ENCODE peak calls at places on chromosomes 7 and 10, in six cellular contexts. D is foreskin fibroblast, W is NCI-H345, R is T-helper 2 cell, B is right cardiac atrium, U is amniotic epithelial cell. Z is an unnamed sample.

GRCh38 chr7:13821152-13821787 is 168.2 kb downstream of the ETV1 start:
- DNase-seq in W (no peak), U (no peak), R (no peak), B (no peak), D (peak), Z (no peak)

GRCh38 chr10:32000937-32001336 is 55.3 kb downstream of the KIF5B start:
- DNase-seq in U (peak), R (no peak), D (peak), B (no peak), W (no peak), Z (no peak)

GRCh38 chr10:13732485-13732884 is 145.7 kb downstream of the PRPF18 start:
- DNase-seq in D (no peak), U (no peak), B (no peak), W (peak), R (no peak), Z (no peak)

GRCh38 chr7:46909601-46910051 is 672.3 kb downstream of the TNS3 start:
- DNase-seq in D (peak), R (no peak), U (peak), W (no peak), B (no peak), Z (no peak)

GRCh38 chr10:97726636-97727178 is 10.2 kb upstream of the ZFYVE27 start:
- DNase-seq in D (peak), B (no peak), U (peak), R (no peak), W (no peak), Z (no peak)

GRCh38 chr10:121442086-121442485 is 156.2 kb downstream of the FGFR2 start:
- DNase-seq in D (no peak), U (no peak), B (no peak), W (no peak), R (no peak), Z (no peak)

GRCh38 chr7:37218956-37219355 is 229.7 kb downstream of the ELMO1 start:
- DNase-seq in D (no peak), B (peak), W (no peak), U (no peak), R (no peak), Z (no peak)

GRCh38 chr10:86670876-86671275 is 2.6 kb downstream of the LDB3 start:
- DNase-seq in U (no peak), B (no peak), R (no peak), D (no peak), W (no peak), Z (no peak)

GRCh38 chr10:22710139-22710745 is 4.1 kb downstream of the PIP4K2A start:
- DNase-seq in D (no peak), R (no peak), U (no peak), B (no peak), W (no peak), Z (no peak)

GRCh38 chr7:100801833-100802568 is 25.3 kb downstream of the EPHB4 start:
- DNase-seq in U (peak), R (no peak), D (peak), W (peak), B (peak), Z (peak)

GRCh38 chr10:119667562-119668328 is 16.6 kb downstream of the BAG3 start:
- DNase-seq in D (peak), W (peak), U (peak), R (no peak), B (peak), Z (no peak)